ENCODE peak calls at places on chromosome 16, in ten cellular contexts. Q is stimulated activated CD4-positive, alpha-beta T cell treated with anti-CD3 and anti-CD28 coated beads, Interleukin-1b, Interleukin-23, amount 100 ng/mL, for 48 hours; V is caudate nucleus; N is bronchial epithelial cell; U is amniotic epithelial cell; P is RCC 7860; L is NCI-H146; C is stimulated activated CD8-positive, alpha-beta memory T cell treated with anti-CD3 and anti-CD28 coated beads, Interleukin-12 subunit alpha, Interleukin-12 subunit beta, amount 100 ng/mL, for 1 hour; Z is EL; J is glutamatergic neuron. S is an unnamed sample.

GRCh38 chr16:89972244-89973234 is 24.0 kb downstream of the DEF8 start:
- DNase-seq in J (peak; percentile 93), P (peak; percentile 74), N (peak; percentile 65), C (peak; percentile 80), L (peak; percentile 85), Q (peak; percentile 89), Z (peak; percentile 91), U (peak; percentile 75), V (peak; percentile 84), S (peak; percentile 82)

GRCh38 chr16:69567031-69567680 is 1.4 kb downstream of the NFAT5 start:
- DNase-seq in L (no peak), P (peak; percentile 14), V (no peak), N (peak; percentile 61), C (no peak), Z (peak; percentile 7), Q (no peak), J (no peak), U (no peak), S (no peak)

GRCh38 chr16:58500329-58501241 is 642 bp downstream of the NDRG4 start:
- DNase-seq in U (no peak), P (no peak), C (no peak), Q (no peak), N (no peak), J (peak; percentile 48), L (peak; percentile 26), V (no peak), Z (no peak), S (no peak)

GRCh38 chr16:1993731-1994131 is 4.0 kb downstream of the SYNGR3 start:
- DNase-seq in J (no peak), C (no peak), Q (peak; percentile 67), L (no peak), V (no peak), U (peak; percentile 23), N (peak; percentile 85), Z (no peak), P (peak; percentile 67), S (no peak)

GRCh38 chr16:15970202-15970601 is 20.8 kb downstream of the ABCC1 start:
- DNase-seq in P (no peak), C (no peak), U (peak; percentile 41), L (no peak), N (peak; percentile 33), J (peak; percentile 37), V (no peak), Q (no peak), Z (no peak), S (no peak)

GRCh38 chr16:12255473-12255872 is 278.9 kb downstream of the SNX29 start:
- DNase-seq in P (no peak), U (no peak), Q (no peak), V (no peak), N (no peak), C (no peak), L (peak; percentile 30), J (no peak), Z (peak; percentile 18), S (no peak)

GRCh38 chr16:53112015-53112414 is 57.2 kb downstream of the CHD9 start:
- DNase-seq in J (no peak), V (no peak), U (peak; percentile 46), N (no peak), L (no peak), P (no peak), Q (no peak), Z (no peak), C (no peak), S (no peak)

GRCh38 chr16:66692341-66692740 is 4.2 kb downstream of the CMTM4 start:
- DNase-seq in C (no peak), V (no peak), Z (no peak), P (no peak), L (no peak), Q (no peak), U (no peak), J (no peak), N (peak; percentile 93), S (no peak)